ENCODE peak calls at places on chromosomes 16 and 17, in six cellular contexts. J is RCC 7860; I is CD8-positive, alpha-beta memory T cell; R is left cardiac atrium; N is AG20443; M is mesothelial cell of epicardium. V is an unnamed sample.

GRCh38 chr17:52604105-52604504 is 445.6 kb upstream of the CA10 start:
- DNase-seq in N (no peak), M (no peak), I (no peak), J (no peak), R (no peak), V (no peak)

GRCh38 chr16:57235128-57236092 is 9.6 kb upstream of the ARL2BP start:
- DNase-seq in N (peak), I (no peak), J (peak), M (no peak), R (no peak), V (no peak)

GRCh38 chr16:73058616-73059409 is 10.9 kb upstream of the ZFHX3 start:
- DNase-seq in M (no peak), N (peak), I (no peak), R (peak), J (peak), V (no peak)

GRCh38 chr16:82146957-82147356 is 23.1 kb downstream of the MPHOSPH6 start:
- DNase-seq in I (no peak), J (no peak), M (no peak), N (no peak), R (no peak), V (no peak)

GRCh38 chr17:76696763-76697701 is 13.7 kb downstream of the MXRA7 start:
- DNase-seq in R (peak), N (no peak), I (no peak), M (no peak), J (no peak), V (no peak)

GRCh38 chr17:2024572-2025219 is 438 bp downstream of the RTN4RL1 start:
- DNase-seq in N (peak), R (no peak), J (no peak), I (no peak), M (no peak), V (no peak)

GRCh38 chr17:13888043-13888442 is 181.3 kb upstream of the COX10 start:
- DNase-seq in R (peak), J (no peak), N (peak), I (no peak), M (peak), V (no peak)

GRCh38 chr16:46817961-46818360 is 13.0 kb downstream of the C16orf87 start:
- DNase-seq in J (no peak), I (no peak), R (no peak), N (no peak), M (no peak), V (no peak)

GRCh38 chr17:35844547-35844946 is 24.1 kb downstream of the HEATR9 start:
- DNase-seq in M (no peak), J (no peak), N (no peak), R (no peak), I (no peak), V (no peak)

GRCh38 chr17:50210249-50211225 is 9.1 kb upstream of the COL1A1 start:
- DNase-seq in R (peak), I (no peak), J (peak), N (peak), M (peak), V (peak)

GRCh38 chr17:3935140-3935542 is 18.9 kb upstream of the P2RX1 start:
- DNase-seq in J (no peak), N (no peak), I (peak), R (peak), M (no peak), V (no peak)

GRCh38 chr17:79721993-79722671 is 8.6 kb upstream of the ENPP7 start:
- DNase-seq in J (no peak), R (no peak), I (no peak), M (no peak), N (no peak), V (no peak)

GRCh38 chr17:70059076-70059475 is 15.9 kb upstream of the KCNJ16 start:
- DNase-seq in R (no peak), I (no peak), J (no peak), N (no peak), M (no peak), V (no peak)

GRCh38 chr17:57406131-57406980 is 150.0 kb downstream of the MSI2 start:
- DNase-seq in R (no peak), N (no peak), I (no peak), M (no peak), J (no peak), V (no peak)

GRCh38 chr17:29582254-29582765 is 7.1 kb downstream of the GIT1 start:
- DNase-seq in I (no peak), J (no peak), N (no peak), R (no peak), M (no peak), V (peak)

GRCh38 chr16:67241008-67241900 is 6.0 kb downstream of the FHOD1 start:
- DNase-seq in J (peak), M (no peak), N (peak), I (no peak), R (peak), V (no peak)

V was measured in activated effector memory CD4-positive, alpha-beta T cell treated with anti-CD3 and anti-CD28 coated beads, Interleukin-2, amount 50 U/mL, for 16 hours.